ENCODE peak calls at places on chromosomes 2 and 18, in six cellular contexts. A, E, C, T, N and B are unnamed samples.
A peak's percentile ranks its signal among the peaks of the same experiment; 100 is the strongest.

GRCh38 chr2:169509230-169509917 is at the start of gene KLHL41:
- DNase-seq in A (no peak), E (no peak), C (no peak), T (no peak), N (peak; percentile 79), B (no peak)

GRCh38 chr2:24423095-24423494 is 62.8 kb upstream of the ITSN2 start:
- DNase-seq in A (no peak), E (no peak), C (no peak), T (no peak), N (no peak), B (no peak)

GRCh38 chr2:126990200-126990599 is 91.5 kb downstream of the TEX51 start:
- DNase-seq in A (no peak), E (no peak), C (no peak), T (no peak), N (no peak), B (no peak)

GRCh38 chr2:158761626-158762025 is 33.5 kb upstream of the DAPL1 start:
- DNase-seq in A (no peak), E (no peak), C (no peak), T (no peak), N (no peak), B (no peak)

GRCh38 chr2:192042126-192042525 is 152.6 kb downstream of the TMEFF2 start:
- DNase-seq in A (no peak), E (no peak), C (no peak), T (no peak), N (no peak), B (no peak)

GRCh38 chr18:31943895-31944816 is 1.2 kb upstream of the TRAPPC8 start:
- DNase-seq in A (no peak), E (no peak), C (no peak), T (no peak), N (no peak), B (no peak)

GRCh38 chr18:76445275-76445674 is 49.8 kb downstream of the ZNF516 start:
- DNase-seq in A (no peak), E (no peak), C (no peak), T (no peak), N (no peak), B (no peak)

GRCh38 chr2:221425353-221425752 is 146.8 kb downstream of the EPHA4 start:
- DNase-seq in A (no peak), E (no peak), C (no peak), T (no peak), N (no peak), B (no peak)

GRCh38 chr2:239689410-239689809 is 288.6 kb upstream of the HDAC4 start:
- DNase-seq in A (no peak), E (no peak), C (no peak), T (no peak), N (no peak), B (peak; percentile 25)

GRCh38 chr2:916935-917334 is 33.7 kb upstream of the SNTG2 start:
- DNase-seq in A (no peak), E (no peak), C (no peak), T (no peak), N (no peak), B (no peak)

GRCh38 chr2:98016908-98017700 is 21.4 kb upstream of the TMEM131 start:
- DNase-seq in A (no peak), E (no peak), C (no peak), T (no peak), N (no peak), B (no peak)

DNA sequence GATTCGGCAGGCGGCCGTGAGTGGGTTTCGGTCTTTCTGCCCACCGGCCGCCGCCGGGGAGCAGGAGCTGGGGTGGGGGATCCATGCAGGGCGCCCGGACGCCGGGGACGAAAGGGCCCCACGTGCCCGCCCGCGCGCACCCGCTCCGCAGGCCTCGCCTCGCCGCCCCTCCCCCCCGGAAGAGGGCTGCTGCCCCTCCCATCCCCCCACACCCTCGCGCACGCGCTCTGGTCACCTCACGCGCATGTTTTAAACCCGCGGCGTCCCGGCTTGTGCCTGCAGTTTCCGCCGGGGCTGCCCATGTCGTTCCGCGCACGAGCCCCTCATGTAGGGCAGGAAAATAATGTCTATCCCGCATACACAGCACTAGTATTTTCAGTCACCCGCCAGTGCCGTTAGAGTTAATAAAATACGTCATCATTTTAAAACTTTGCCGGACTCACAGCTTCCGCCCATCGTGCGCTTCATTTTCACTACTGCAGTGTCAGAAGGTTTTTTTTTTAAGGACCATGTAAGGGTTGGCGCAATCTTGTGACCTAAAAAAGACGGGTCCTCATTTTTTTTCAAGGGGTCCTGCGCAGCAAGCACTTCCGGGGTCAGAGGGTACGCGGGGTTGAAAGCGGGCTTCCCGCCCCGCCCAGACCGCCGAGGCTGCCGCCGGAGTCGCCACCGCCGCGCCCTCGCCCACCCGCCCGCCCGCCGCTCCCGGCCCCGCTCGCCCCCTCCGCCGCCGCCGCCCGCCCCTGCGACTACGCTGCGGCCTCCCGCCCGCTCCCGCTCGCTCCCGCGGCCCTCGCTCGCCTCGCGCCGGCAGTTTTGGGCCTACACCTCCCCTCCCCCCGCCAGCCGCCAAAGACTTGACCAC is at the start of gene PCBP1:
- DNase-seq in A (peak; percentile 98), E (peak; percentile 97), C (peak; percentile 99), T (peak; percentile 84), N (peak; percentile 92), B (peak; percentile 96)
- H3K4me1 ChIP-seq in A (peaks cover 33% of the 10 kb centered on the region), E (peaks cover 74% of the 10 kb centered on the region), C (peaks cover 10% of the 10 kb centered on the region), T (peaks cover 30% of the 10 kb centered on the region), N (peaks cover 30% of the 10 kb centered on the region), B (peaks cover 39% of the 10 kb centered on the region)

GRCh38 chr2:96137611-96138129 is 632 bp downstream of the ASTL start:
- DNase-seq in A (peak; percentile 68), E (no peak), C (no peak), T (no peak), N (no peak), B (no peak)
- TF ChIP-seq POLR2A in A (no peak), E (no peak), C (no peak), T (no peak), N (no peak), B (no peak)

DNA sequence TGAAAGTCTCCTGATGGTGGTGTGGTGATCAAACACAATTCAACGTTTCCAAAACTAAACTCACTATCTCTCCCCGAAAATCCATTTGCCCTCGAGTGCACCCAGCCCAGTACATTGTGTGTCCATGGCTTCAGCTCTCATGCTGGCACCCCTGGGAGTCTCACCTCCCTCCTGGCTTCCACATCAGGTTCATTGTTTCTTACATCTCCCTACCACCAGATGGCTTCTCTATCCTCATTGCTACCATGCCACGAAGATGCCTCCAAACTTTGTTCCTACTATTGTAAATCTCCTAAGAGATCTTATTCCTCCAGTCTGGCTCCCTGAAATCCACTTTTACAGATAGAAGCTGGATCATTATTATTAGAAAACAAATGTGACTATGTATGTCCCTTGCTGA is 197.0 kb downstream of the MYT1L start:
- DNase-seq in A (no peak), E (no peak), C (no peak), T (no peak), N (no peak), B (no peak)
- TF ChIP-seq CTCF in A (no peak), E (no peak), C (no peak), T (no peak), N (no peak), B (no peak)

DNA sequence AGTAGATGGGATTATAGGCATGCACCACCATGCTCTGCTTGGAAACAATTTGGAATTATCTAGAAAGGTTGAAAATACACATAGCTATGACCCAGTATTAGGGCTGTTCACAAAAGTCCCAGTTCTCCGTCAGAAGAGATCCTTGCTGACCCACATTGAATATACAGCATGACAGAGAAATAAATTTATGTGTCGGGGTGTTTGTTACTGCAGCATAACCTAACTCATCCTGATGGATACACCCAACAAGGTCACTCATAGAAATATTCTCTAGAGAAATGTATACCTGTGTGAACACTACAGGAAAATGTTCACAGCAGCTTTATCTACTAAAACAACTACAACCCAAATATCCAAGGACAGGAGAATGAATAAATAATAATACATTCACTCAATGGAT is 9.0 kb downstream of the TBC1D8 start:
- DNase-seq in A (no peak), E (no peak), C (no peak), T (no peak), N (no peak), B (no peak)
- H3K4me1 ChIP-seq in A (no peaks in the 10 kb centered on the region), E (peaks cover 83% of the 10 kb centered on the region), C (no peaks in the 10 kb centered on the region), T (no peaks in the 10 kb centered on the region), N (peaks cover 63% of the 10 kb centered on the region), B (peaks cover 11% of the 10 kb centered on the region)

DNA sequence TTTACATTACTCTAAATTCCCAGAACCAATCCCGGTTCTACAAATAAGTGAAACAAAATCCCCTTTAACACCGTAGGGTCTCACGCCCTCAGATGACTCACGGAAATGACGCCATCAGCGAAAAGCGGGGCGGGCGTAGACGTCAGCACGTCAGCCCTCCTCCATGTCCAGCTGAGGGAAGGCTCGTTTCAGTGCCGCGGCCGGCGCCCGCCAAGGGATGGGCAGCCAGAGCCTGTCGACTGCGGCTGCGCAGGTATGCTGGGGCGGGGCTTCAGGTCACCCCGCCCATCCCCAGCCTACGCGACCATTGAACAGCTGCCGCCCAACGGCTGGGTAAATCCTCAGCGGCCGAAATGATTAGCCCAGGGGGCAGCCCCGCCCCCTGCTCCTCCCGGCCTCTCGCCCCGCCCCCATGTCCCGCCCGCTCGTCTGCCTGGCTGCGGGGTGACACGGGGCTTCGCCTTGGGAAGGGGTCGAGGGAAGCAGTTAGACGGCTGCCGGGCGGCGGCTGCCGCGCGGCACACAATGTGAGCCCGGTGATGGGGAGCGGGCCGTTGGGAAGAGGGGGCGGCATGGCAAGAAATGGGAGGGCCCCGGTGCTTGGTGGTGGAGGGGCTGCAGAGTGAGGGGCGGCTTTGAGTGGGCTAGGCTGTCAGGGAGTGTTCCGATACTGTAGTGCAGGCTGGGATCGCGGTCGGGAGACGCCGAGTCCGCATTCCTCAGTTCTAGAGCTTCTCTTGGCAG is at the start of gene NBEAL1:
- DNase-seq in A (peak; percentile 100), E (peak; percentile 99), C (peak; percentile 99), T (peak; percentile 83), N (peak; percentile 97), B (peak; percentile 99)
- TF ChIP-seq POLR2A in A (peak; percentile 21), E (peak; percentile 52), C (peak; percentile 83), T (no peak), N (peak; percentile 86), B (peak; percentile 82)

DNA sequence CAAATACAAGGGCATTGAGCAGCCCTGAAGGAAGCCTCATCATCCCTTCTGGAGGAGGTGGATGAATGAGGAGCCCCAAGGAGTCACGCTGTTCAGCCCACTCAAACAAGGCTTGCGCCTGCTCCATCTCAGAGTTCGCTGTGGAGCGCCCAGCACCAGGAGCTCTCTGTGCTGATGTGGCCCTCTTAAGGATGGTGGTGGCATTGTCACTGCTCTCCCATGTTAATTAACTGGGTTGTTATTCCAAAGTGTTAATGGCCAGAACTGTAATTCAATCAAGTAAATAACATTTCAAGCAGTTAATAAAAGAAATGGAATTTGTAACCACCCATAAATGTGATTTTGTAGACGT is 726.0 kb upstream of the RAB6C start:
- DNase-seq in A (no peak), E (peak; percentile 49), C (no peak), T (no peak), N (no peak), B (no peak)
- TF ChIP-seq CTCF in A (peak; percentile 21), E (peak; percentile 21), C (no peak), T (peak; percentile 53), N (peak; percentile 29), B (peak; percentile 30)

DNA sequence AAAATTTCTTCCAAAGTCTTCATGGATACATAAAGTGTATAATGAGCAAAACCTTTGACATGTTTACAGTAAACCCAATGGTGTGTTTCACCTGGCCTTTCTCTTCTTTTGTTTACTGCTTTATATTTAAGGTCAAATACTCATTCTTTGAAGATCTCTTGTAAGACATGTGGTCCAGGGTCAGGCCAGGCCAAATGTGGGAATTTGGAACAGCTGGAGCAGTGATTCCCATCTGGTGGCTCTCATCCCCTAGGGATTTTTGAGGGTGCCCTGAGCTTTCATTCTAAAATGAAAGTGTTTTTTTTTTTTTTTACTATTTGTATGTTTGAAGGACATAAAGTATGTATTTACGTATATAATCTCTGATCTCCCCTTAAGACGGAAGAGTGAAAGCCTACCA is 13.8 kb upstream of the MGAT5 start:
- DNase-seq in A (no peak), E (no peak), C (no peak), T (no peak), N (no peak), B (no peak)
- H3K4me1 ChIP-seq in A (peaks cover under 1% of the 10 kb centered on the region), E (peaks cover 42% of the 10 kb centered on the region), C (no peaks in the 10 kb centered on the region), T (no peaks in the 10 kb centered on the region), N (no peaks in the 10 kb centered on the region), B (no peaks in the 10 kb centered on the region)